ENCODE peak calls at places on chromosomes 13 and 19, in four cellular contexts. C is Peyer's patch, F is ovary, Y is breast epithelium. E is an unnamed sample.

GRCh38 chr19:18408053-18408476 is 10.6 kb upstream of the LRRC25 start:
- DNase-seq in F (no peak), C (peak; percentile 80), Y (no peak), E (peak; percentile 72)

GRCh38 chr19:7917292-7918061 is 2.7 kb upstream of the SNAPC2 start:
- DNase-seq in C (peak; percentile 76), F (no peak), Y (no peak), E (peak; percentile 69)

GRCh38 chr13:47829684-47830083 is 171.4 kb downstream of the SUCLA2 start:
- DNase-seq in Y (no peak), C (no peak), F (no peak), E (no peak)

GRCh38 chr13:75633285-75633684 is 2.8 kb upstream of the LMO7 start:
- DNase-seq in Y (no peak), C (no peak), F (no peak), E (no peak)

GRCh38 chr13:33722216-33722900 is 95.6 kb upstream of the RFC3 start:
- DNase-seq in F (no peak), C (no peak), Y (no peak), E (no peak)

GRCh38 chr19:49570997-49571676 is 9.2 kb downstream of the NOSIP start:
- DNase-seq in Y (no peak), F (no peak), C (no peak), E (peak; percentile 68)

GRCh38 chr19:38841787-38842438 is 7.9 kb downstream of the HNRNPL start:
- DNase-seq in F (no peak), Y (no peak), C (no peak), E (no peak)

GRCh38 chr19:41064974-41065569 is 23.2 kb upstream of the CYP2A13 start:
- DNase-seq in F (no peak), Y (no peak), C (no peak), E (no peak)

GRCh38 chr19:12482505-12482886 is 2.1 kb downstream of the ZNF709 start:
- DNase-seq in Y (no peak), C (no peak), F (no peak), E (no peak)

GRCh38 chr13:68304287-68304893 is 1074.3 kb upstream of the PCDH9 start:
- DNase-seq in F (no peak), Y (no peak), C (no peak), E (no peak)

DNA sequence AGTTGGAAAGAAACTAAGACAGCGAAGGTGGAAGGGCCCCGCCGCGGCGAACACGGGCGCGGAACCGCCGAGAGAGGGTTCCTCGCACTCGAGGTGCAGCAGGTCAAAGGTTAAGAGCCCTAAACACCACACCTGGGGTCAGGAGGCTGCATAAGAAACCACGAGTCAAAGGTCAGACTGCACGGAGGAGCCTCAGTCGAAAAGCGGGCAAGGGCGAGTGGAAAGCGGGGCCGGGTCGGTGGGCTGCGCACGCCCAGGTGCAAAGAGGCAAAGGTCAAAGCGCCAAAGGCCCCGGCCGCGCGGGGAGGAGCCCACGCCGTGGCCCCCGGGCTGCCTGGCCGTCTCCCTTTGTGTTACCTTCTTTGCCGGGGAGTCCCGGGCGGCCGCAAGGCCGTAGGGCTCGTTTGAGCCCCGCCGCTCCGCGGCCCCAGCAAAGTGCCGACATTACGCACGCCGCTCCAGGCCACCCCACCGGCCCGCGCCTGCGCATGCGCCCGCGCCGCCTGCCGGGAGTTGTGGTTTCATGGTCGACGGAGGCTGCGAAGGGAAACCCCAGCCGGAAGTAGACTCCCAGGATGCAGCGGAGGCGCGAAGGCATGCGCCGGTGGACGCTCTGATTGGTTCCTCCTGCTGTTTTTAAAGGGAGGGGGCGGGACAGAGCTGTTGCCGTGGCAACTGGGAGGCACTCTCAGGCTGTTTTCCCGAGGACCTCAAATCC is at the start of gene POLRMT:
- DNase-seq in F (peak; percentile 99), Y (peak; percentile 98), C (peak; percentile 97), E (peak; percentile 98)
- TF ChIP-seq POLR2A in F (no peak), Y (no peak), C (peak; percentile 35), E (no peak)

GRCh38 chr19:44737238-44738160 is 11.0 kb upstream of the BCL3 start:
- DNase-seq in C (no peak), F (peak; percentile 46), Y (no peak), E (peak; percentile 10)
- TF ChIP-seq POLR2A in C (no peak), F (no peak), Y (no peak), E (no peak)

DNA sequence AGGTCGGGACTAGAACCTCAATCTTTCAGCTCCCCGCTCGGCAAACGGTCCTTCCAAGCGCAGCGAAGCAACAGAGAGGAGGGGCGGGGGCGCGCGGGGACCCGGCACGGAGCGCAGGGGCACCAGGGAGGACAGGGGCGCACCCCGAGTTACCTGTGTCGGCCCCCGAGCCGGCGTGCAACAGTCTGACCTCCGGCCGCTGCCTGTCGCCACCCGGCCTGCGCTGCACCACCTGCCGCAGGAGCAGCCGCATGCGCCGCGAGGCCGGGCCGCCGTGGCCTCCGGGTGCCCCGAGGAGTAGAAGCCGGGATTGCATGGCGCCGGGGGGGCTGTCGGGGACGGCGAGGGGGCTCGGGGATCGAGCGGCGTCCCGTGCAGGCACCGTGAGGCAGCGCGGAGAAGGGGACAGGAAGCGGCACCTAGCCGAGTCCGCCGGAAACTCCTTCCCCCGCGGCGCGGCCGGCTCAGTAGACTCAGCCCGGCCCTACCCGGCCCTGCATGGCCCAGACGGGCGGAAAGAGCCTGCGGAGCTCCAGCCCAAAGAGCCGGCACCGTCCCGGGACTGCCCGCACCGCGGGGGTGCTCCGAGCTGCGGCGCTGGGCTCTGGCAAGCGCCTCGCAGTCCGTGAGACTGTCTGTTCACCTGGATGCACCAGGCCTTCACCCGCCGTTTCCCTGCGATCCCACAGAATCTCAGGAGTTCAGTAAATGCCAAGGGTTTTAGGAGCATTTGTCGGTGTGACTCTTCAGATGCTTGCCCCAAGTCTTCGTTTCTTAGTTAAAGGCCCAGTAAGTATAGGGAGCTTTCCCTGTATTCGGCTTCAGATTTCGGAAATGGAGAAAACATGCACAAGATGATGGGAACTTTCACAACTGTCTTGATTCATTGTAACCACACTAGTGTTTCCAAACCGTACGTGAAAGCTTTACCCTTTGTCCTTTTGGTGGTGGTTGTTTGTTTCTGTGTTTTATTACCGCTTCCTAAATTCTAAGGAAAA is at the start of gene VWA8:
- DNase-seq in C (peak; percentile 89), F (peak; percentile 77), Y (peak; percentile 35), E (peak; percentile 87)
- TF ChIP-seq POLR2A in C (peak; percentile 10), F (no peak), Y (no peak), E (peak; percentile 37)

GRCh38 chr19:54156490-54156889 is 3.0 kb downstream of the LENG1 start:
- DNase-seq in Y (no peak), F (no peak), C (no peak), E (no peak)
- TF ChIP-seq POLR2A in Y (no peak), F (no peak), C (no peak), E (no peak)

GRCh38 chr19:34480971-34481821 is at the start of gene WTIP:
- DNase-seq in Y (peak; percentile 52), F (peak; percentile 79), C (peak; percentile 60), E (peak; percentile 41)
- TF ChIP-seq POLR2A in Y (no peak), F (no peak), C (no peak), E (no peak)

DNA sequence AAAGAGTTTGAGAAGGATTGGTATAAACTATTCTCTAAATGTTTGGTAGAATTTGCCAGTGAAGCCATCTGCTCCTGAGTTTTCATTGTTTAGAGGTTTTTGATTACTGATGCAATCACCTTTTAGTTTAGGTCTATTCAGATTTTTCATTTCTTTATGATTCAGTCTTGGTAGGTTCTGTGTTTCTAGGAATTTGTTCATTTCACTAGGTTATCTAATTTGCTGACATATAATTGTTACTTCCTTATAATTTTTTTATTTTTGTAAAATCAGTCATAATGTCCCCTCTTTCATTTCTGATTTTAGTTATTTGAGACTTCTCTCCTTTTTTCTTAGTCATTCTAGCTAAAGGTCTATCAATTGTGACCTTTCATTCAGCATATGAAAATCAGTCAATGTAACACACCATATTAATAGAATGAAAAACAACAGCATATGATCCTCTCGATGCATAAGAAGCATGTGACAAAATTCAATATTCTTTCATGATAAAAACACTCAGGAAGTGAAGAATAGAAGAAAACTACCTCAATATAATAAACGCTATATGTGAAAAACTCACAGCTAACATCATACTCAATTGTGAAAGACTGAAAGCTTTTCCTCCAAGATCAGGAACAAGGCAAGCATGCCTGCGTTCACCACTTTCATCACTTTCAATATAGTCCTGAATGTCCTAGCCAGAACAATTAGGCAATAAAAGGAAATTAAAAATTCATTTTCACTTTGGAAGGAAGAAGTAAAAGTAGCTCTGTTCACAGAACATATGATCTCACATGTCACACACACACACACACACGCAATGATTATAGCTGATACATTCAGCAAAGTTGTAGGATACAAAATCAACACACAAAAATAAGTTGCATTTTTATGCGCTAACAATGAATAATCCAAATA is 149.1 kb downstream of the COG6 start:
- DNase-seq in Y (no peak), C (no peak), F (no peak), E (no peak)
- TF ChIP-seq POLR2A in Y (no peak), C (no peak), F (no peak), E (no peak)

GRCh38 chr19:37468961-37469777 is at the start of gene ZNF570:
- DNase-seq in C (peak; percentile 91), F (peak; percentile 88), Y (peak; percentile 77), E (peak; percentile 91)

GRCh38 chr19:37467608-37468090 is 405 bp upstream of the ZNF569 start:
- DNase-seq in F (no peak), C (no peak), Y (no peak), E (no peak)

GRCh38 chr19:37470216-37470615 is 1.1 kb downstream of the ZNF570 start:
- DNase-seq in C (no peak), F (no peak), Y (no peak), E (no peak)

GRCh38 chr19:37466277-37466797 is 907 bp downstream of the ZNF569 start:
- DNase-seq in C (no peak), F (no peak), Y (no peak), E (no peak)

DNA sequence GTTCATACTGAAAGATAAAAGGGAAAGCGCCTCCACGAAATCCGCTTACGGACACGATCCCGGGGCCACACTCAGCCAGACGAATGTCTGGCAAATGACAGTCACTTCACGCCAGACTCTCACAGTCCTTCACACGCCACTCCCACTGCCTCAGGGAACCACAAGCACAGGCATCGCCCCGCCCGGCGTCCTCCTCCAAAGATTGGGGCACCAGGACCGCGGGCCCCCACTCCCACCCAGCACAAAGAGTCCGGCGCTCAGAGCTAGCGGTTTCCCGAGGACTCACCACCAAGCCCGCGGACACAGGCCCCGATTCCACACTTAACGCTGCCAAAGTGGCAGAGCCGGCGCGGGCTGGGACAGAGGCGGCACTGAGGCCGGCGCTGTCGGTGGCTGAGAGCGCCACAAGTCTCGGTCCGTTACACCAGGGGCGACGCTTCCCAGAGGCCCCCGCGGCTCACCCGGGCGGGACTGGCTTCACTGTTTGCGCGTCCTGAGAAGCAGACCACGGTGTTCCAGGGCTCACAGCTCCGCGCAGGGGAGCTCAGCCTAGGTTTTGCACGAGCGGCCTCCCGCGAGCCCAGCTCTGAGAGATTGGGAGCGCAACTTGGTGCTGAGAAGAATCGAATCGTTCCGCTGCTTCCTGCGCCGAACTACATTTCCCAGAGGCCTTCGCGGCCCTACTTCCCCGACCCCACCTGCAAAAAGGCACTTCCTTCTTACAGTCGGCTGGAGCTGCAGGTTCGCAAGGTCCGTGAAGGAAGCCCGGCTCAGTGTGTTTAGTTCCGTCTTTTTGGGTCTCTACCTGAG is at the start of gene ZNF569:
- DNase-seq in C (peak; percentile 89), Y (peak; percentile 87), F (peak; percentile 91), E (peak; percentile 92)
- TF ChIP-seq POLR2A in C (peak; percentile 22), Y (no peak), F (no peak), E (peak; percentile 41)